ENCODE peak calls at places on chromosomes 13 and 19, in six cellular contexts. R is IMR-90, C is H1, X is H9, M is neuronal stem cell, F is trophoblast cell. Z is an unnamed sample.

GRCh38 chr13:74444877-74445479 is 310.8 kb upstream of the KLF12 start:
- DNase-seq in R (peak; percentile 14), C (no peak), X (no peak), M (no peak), F (no peak), Z (no peak)

GRCh38 chr19:13055213-13056051 is 47.2 kb downstream of the LYL1 start:
- DNase-seq in R (peak; percentile 89), C (no peak), X (peak; percentile 67), M (no peak), F (no peak), Z (peak; percentile 77)

GRCh38 chr13:40519637-40520036 is 146.8 kb downstream of the FOXO1 start:
- DNase-seq in R (no peak), C (no peak), X (no peak), M (no peak), F (no peak), Z (no peak)

GRCh38 chr13:101181076-101181685 is 235.1 kb downstream of the NALCN start:
- DNase-seq in R (peak; percentile 15), C (no peak), X (no peak), M (no peak), F (no peak), Z (no peak)

GRCh38 chr19:56314018-56314583 is 538 bp downstream of the ZSCAN5A start:
- DNase-seq in R (peak; percentile 22), C (peak; percentile 7), X (no peak), M (no peak), F (no peak), Z (no peak)

GRCh38 chr13:52097197-52097596 is 31.7 kb downstream of the NEK5 start:
- DNase-seq in R (no peak), C (no peak), X (no peak), M (no peak), F (no peak), Z (no peak)

GRCh38 chr13:64078480-64078936 is 2662.9 kb upstream of the PCDH20 start:
- DNase-seq in R (no peak), C (no peak), X (no peak), M (no peak), F (no peak), Z (no peak)

GRCh38 chr19:43739836-43740235 is 14.9 kb downstream of the SMG9 start:
- DNase-seq in R (no peak), C (no peak), X (no peak), M (no peak), F (peak; percentile 86), Z (no peak)

GRCh38 chr19:16153582-16154336 is 10.3 kb downstream of the HSH2D start:
- DNase-seq in R (no peak), C (no peak), X (no peak), M (no peak), F (no peak), Z (no peak)

GRCh38 chr19:45016388-45017314 is 15.4 kb downstream of the RELB start:
- DNase-seq in R (peak; percentile 63), C (no peak), X (peak; percentile 81), M (peak; percentile 51), F (peak; percentile 59), Z (peak; percentile 76)

GRCh38 chr13:83730674-83731073 is 151.6 kb downstream of the SLITRK1 start:
- DNase-seq in R (no peak), C (no peak), X (no peak), M (no peak), F (no peak), Z (no peak)

GRCh38 chr13:77990973-77991372 is 72.3 kb upstream of the EDNRB start:
- DNase-seq in R (no peak), C (no peak), X (no peak), M (no peak), F (no peak), Z (no peak)

GRCh38 chr13:25932353-25932752 is 119.5 kb downstream of the SHISA2 start:
- DNase-seq in R (no peak), C (no peak), X (no peak), M (no peak), F (no peak), Z (no peak)

GRCh38 chr13:110888390-110888789 is 26.5 kb downstream of the ANKRD10 start:
- DNase-seq in R (no peak), C (no peak), X (no peak), M (no peak), F (no peak), Z (no peak)

GRCh38 chr19:16886305-16886880 is 2.4 kb upstream of the F2RL3 start:
- DNase-seq in R (peak; percentile 46), C (no peak), X (no peak), M (no peak), F (peak; percentile 95), Z (peak; percentile 100)

GRCh38 chr19:41230067-41230857 is 11.2 kb downstream of the AXL start:
- DNase-seq in R (no peak), C (no peak), X (no peak), M (no peak), F (no peak), Z (peak; percentile 16)
- H3K14ac ChIP-seq in R (peak overlapping the region; percentile 94), C (no peak overlapping the region), X (no peak overlapping the region), M (peak overlapping the region; percentile 25), F (no peak overlapping the region), Z (no peak overlapping the region)

GRCh38 chr13:33312150-33312908 is 26.8 kb upstream of the STARD13 start:
- DNase-seq in R (peak; percentile 37), C (no peak), X (no peak), M (no peak), F (peak; percentile 22), Z (peak; percentile 28)
- H2AFZ ChIP-seq in R (no peak overlapping the region), C (no peak overlapping the region), X (no peak overlapping the region), M (no peak overlapping the region), F (no peak overlapping the region), Z (no peak overlapping the region)

GRCh38 chr19:4830332-4830731 is 1.2 kb downstream of the TICAM1 start:
- DNase-seq in R (no peak), C (no peak), X (no peak), M (no peak), F (no peak), Z (no peak)

GRCh38 chr19:4831351-4832340 is at the start of gene TICAM1:
- DNase-seq in R (peak; percentile 65), C (no peak), X (no peak), M (no peak), F (peak; percentile 80), Z (peak; percentile 88)

GRCh38 chr19:4832776-4833175 is 1.3 kb upstream of the TICAM1 start:
- DNase-seq in R (no peak), C (no peak), X (no peak), M (no peak), F (no peak), Z (no peak)

GRCh38 chr19:4829001-4829712 is 2.4 kb downstream of the TICAM1 start:
- DNase-seq in R (no peak), C (no peak), X (no peak), M (no peak), F (no peak), Z (no peak)

GRCh38 chr19:4830768-4831265 is 695 bp downstream of the TICAM1 start:
- DNase-seq in R (no peak), C (no peak), X (no peak), M (no peak), F (peak; percentile 47), Z (no peak)
- H3K14ac ChIP-seq in R (peak overlapping the region; percentile 99), C (no peak overlapping the region), X (no peak overlapping the region), M (no peak overlapping the region), F (no peak overlapping the region), Z (no peak overlapping the region)

GRCh38 chr13:108915634-108916497 is 286.5 kb downstream of the MYO16 start:
- DNase-seq in R (peak; percentile 88), C (peak; percentile 25), X (peak; percentile 76), M (no peak), F (peak; percentile 86), Z (peak; percentile 93)
- H2AFZ ChIP-seq in R (no peak overlapping the region), C (peak overlapping the region; percentile 55), X (no peak overlapping the region), M (peak overlapping the region; percentile 25), F (no peak overlapping the region), Z (no peak overlapping the region)

DNA sequence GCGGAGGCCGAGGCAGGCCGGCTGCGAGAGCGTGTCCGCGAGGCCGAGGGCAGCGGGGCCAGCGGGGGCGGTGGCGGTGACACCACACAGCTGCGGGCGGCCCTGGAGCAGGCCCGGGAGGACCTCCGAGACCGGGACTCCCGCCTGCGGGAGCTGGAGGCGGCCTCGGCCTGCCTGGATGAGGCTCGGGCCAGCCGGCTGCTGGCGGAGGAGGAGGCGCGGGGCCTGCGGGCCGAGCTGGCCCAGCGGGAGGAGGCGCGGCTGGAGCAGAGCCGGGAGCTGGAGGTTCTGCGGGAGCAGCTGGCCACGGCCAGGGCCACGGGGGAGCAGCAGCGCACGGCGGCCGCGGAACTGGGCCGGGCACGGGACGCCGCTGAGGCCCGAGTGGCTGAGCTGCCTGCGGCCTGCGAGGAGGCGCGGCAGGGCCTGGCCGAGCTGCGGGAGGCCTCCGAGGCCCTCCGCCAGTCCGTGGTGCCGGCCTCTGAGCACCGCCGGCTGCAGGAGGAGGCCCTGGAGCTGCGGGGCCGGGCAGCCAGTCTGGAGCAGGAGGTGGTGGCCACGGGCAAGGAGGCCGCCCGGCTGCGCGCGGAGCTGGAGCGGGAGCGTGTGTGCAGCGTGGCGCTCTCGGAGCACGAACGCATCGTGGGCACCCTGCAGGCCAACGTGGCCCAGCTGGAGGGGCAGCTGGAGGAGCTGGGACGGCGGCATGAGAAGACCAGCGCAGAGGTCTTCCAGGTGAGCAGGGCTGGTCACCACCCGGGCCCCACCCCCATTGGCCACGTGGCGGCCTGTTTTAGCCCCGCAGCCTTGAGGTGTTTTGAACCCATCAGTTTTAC is 11.7 kb upstream of the EBI3 start:
- DNase-seq in R (no peak), C (no peak), X (no peak), M (no peak), F (no peak), Z (no peak)
- H3K14ac ChIP-seq in R (no peak overlapping the region), C (no peak overlapping the region), X (no peak overlapping the region), M (no peak overlapping the region), F (no peak overlapping the region), Z (no peak overlapping the region)